ENCODE peak calls at places on chromosomes 12 and 14, in four cellular contexts. One of them, this sample, is unnamed.

GRCh38 chr12:124927325-124928094 is 13.1 kb upstream of the UBC start:
- DNase-seq in GM23248: peak; percentile 89
- DNase-seq in A549: peak; percentile 95
- DNase-seq in stomach: peak; percentile 95
- DNase-seq in this sample: peak; percentile 95

GRCh38 chr14:75831971-75832370 is 149.8 kb downstream of the TGFB3 start:
- DNase-seq in GM23248: peak; percentile 71
- DNase-seq in A549: peak; percentile 31
- DNase-seq in stomach: peak; percentile 69
- DNase-seq in this sample: peak; percentile 44

GRCh38 chr12:19971396-19971802 is 396.9 kb upstream of the PDE3A start:
- DNase-seq in GM23248: peak; percentile 17
- DNase-seq in A549: peak; percentile 91
- DNase-seq in stomach: no peak
- DNase-seq in this sample: no peak

GRCh38 chr12:96831346-96831745 is 75.7 kb upstream of the NEDD1 start:
- DNase-seq in GM23248: no peak
- DNase-seq in A549: no peak
- DNase-seq in stomach: no peak
- DNase-seq in this sample: no peak

GRCh38 chr12:47986266-47986610 is 18.0 kb downstream of the COL2A1 start:
- DNase-seq in GM23248: no peak
- DNase-seq in A549: no peak
- DNase-seq in stomach: no peak
- DNase-seq in this sample: no peak

GRCh38 chr12:24851341-24851740 is 97.6 kb downstream of the BCAT1 start:
- DNase-seq in GM23248: no peak
- DNase-seq in A549: no peak
- DNase-seq in stomach: no peak
- DNase-seq in this sample: no peak

GRCh38 chr14:71692496-71692895 is 239.7 kb upstream of the RGS6 start:
- DNase-seq in GM23248: peak; percentile 50
- DNase-seq in A549: no peak
- DNase-seq in stomach: no peak
- DNase-seq in this sample: no peak

GRCh38 chr12:91210577-91210976 is 28.0 kb upstream of the DCN start:
- DNase-seq in GM23248: no peak
- DNase-seq in A549: no peak
- DNase-seq in stomach: no peak
- DNase-seq in this sample: no peak

GRCh38 chr14:69652942-69653680 is 41.7 kb downstream of the SUSD6 start:
- DNase-seq in GM23248: peak; percentile 32
- DNase-seq in A549: no peak
- DNase-seq in stomach: peak; percentile 37
- DNase-seq in this sample: peak; percentile 51

GRCh38 chr14:90159688-90160087 is 96.7 kb upstream of the PSMC1 start:
- DNase-seq in GM23248: no peak
- DNase-seq in A549: no peak
- DNase-seq in stomach: no peak
- DNase-seq in this sample: no peak

GRCh38 chr14:78535041-78535440 is 364.9 kb downstream of the NRXN3 start:
- DNase-seq in GM23248: no peak
- DNase-seq in A549: no peak
- DNase-seq in stomach: no peak
- DNase-seq in this sample: no peak

GRCh38 chr14:73719791-73720190 is 5.6 kb upstream of the PNMA1 start:
- DNase-seq in GM23248: no peak
- DNase-seq in A549: no peak
- DNase-seq in stomach: no peak
- DNase-seq in this sample: no peak

GRCh38 chr14:73720636-73721035 is 6.5 kb upstream of the PNMA1 start:
- DNase-seq in GM23248: no peak
- DNase-seq in A549: no peak
- DNase-seq in stomach: no peak
- DNase-seq in this sample: no peak

GRCh38 chr14:73718742-73719251 is 4.6 kb upstream of the PNMA1 start:
- DNase-seq in GM23248: no peak
- DNase-seq in A549: no peak
- DNase-seq in stomach: no peak
- DNase-seq in this sample: no peak

GRCh38 chr14:73717998-73718741 is 4.0 kb upstream of the PNMA1 start:
- DNase-seq in GM23248: no peak
- DNase-seq in A549: no peak
- DNase-seq in stomach: no peak
- DNase-seq in this sample: no peak

GRCh38 chr14:73719361-73719760 is 5.2 kb upstream of the PNMA1 start:
- DNase-seq in GM23248: no peak
- DNase-seq in A549: no peak
- DNase-seq in stomach: no peak
- DNase-seq in this sample: no peak
- H3K4me3 ChIP-seq in GM23248: no peak overlapping the region
- H3K4me3 ChIP-seq in A549: no peak overlapping the region
- H3K4me3 ChIP-seq in stomach: no peak overlapping the region
- H3K4me3 ChIP-seq in this sample: no peak overlapping the region

DNA sequence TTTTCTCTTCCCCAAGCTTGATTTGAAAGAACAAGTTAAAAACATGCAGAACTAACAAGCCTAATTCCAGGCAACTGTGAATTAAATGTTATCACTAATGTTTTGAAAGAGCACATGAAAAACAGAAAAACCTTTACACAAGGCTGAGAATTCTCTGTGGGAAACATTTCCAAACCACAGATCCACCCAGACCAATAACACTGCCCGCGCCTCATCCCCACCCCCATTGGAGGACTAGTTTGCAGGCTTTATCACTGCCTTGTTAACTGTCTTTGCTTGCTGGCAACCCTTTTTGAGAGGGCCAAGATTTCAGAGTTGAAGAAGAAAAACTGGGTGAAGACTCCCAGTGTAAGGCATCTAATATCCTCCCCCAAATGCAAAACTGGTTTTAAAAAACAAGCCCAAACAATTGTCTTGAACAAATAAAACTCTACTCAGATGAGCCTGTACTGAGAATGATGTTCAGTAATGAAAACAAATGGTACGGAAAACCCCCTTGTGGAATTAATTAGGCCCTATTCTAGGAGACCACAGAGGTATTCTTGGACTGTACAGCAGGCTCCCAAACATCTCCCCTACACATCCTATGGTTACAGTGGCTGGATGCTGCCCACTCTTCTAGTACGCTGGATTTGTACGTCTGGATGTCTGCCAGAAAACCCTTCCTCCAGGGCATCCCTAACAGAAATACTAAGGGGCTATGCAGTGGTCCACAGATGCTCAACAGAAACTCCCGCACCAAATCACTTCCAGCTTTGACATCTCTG is 5.8 kb downstream of the MAX start:
- DNase-seq in GM23248: peak; percentile 24
- DNase-seq in A549: no peak
- DNase-seq in stomach: peak; percentile 35
- DNase-seq in this sample: no peak
- H3K4me3 ChIP-seq in GM23248: no peak overlapping the region
- H3K4me3 ChIP-seq in A549: no peak overlapping the region
- H3K4me3 ChIP-seq in stomach: no peak overlapping the region
- H3K4me3 ChIP-seq in this sample: no peak overlapping the region

GRCh38 chr14:57533214-57533613 is 39.6 kb upstream of the CCDC198 start:
- DNase-seq in GM23248: peak; percentile 38
- DNase-seq in A549: peak; percentile 36
- DNase-seq in stomach: no peak
- DNase-seq in this sample: peak; percentile 2
- H3K4me3 ChIP-seq in GM23248: no peak overlapping the region
- H3K4me3 ChIP-seq in A549: no peak overlapping the region
- H3K4me3 ChIP-seq in stomach: no peak overlapping the region
- H3K4me3 ChIP-seq in this sample: no peak overlapping the region

GRCh38 chr12:69331482-69331845 is 16.7 kb upstream of the LYZ start:
- DNase-seq in GM23248: peak; percentile 11
- DNase-seq in A549: no peak
- DNase-seq in stomach: no peak
- DNase-seq in this sample: peak; percentile 29
- H3K4me3 ChIP-seq in GM23248: peak overlapping the region; percentile 62
- H3K4me3 ChIP-seq in A549: no peak overlapping the region
- H3K4me3 ChIP-seq in stomach: peak overlapping the region; percentile 50
- H3K4me3 ChIP-seq in this sample: peak overlapping the region; percentile 2

GRCh38 chr12:104285740-104286537 is 17.6 kb upstream of the EID3 start:
- DNase-seq in GM23248: no peak
- DNase-seq in A549: no peak
- DNase-seq in stomach: peak; percentile 60
- DNase-seq in this sample: peak; percentile 67
- H3K4me3 ChIP-seq in GM23248: peak overlapping the region; percentile 96
- H3K4me3 ChIP-seq in A549: peak overlapping the region; percentile 68
- H3K4me3 ChIP-seq in stomach: peak overlapping the region; percentile 58
- H3K4me3 ChIP-seq in this sample: no peak overlapping the region

DNA sequence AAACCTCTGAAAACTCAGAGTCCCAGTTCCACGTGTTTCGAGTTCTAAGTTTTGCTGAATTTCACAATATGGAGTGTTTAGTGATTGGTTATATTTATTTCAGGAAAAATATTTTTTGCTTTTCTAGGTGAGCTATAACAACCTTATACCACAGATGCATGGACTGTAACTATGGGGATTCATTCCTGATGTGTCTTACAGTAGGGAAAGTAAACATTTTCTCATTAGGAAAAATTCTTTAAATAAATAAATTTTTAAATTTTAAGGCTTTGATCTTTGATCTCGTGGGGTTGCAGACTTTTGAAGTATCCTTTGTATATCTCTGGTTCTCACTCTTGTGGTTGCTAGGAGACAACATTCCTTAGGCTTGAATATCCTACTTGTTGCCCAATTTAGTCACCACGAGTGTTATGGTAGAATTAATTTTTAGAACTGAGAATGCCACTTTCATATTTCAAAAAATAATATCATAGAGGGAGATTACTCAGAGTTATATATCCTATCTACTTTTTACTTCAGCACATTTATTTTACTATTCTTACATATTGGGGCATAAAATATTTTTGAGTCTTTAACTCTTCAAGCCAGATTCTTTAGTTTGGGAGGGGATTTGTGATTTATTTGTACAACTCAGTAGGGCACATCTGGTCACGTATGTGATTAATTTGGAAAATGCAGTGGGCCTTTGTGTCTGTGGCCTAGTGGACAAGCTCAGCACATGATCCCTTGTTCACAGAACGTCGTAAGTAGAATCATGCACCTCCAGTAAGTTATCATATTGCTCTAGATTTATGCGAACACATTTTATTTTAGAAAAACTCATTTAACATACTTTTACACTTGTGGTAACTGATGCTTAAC is 224.0 kb downstream of the TTC6 start:
- DNase-seq in GM23248: peak; percentile 81
- DNase-seq in A549: peak; percentile 16
- DNase-seq in stomach: no peak
- DNase-seq in this sample: no peak
- H3K4me3 ChIP-seq in GM23248: no peak overlapping the region
- H3K4me3 ChIP-seq in A549: no peak overlapping the region
- H3K4me3 ChIP-seq in stomach: no peak overlapping the region
- H3K4me3 ChIP-seq in this sample: no peak overlapping the region

GRCh38 chr12:112406519-112407488 is 2.6 kb downstream of the RPL6 start:
- DNase-seq in GM23248: no peak
- DNase-seq in A549: no peak
- DNase-seq in stomach: no peak
- DNase-seq in this sample: no peak
- H3K4me3 ChIP-seq in GM23248: peak overlapping the region; percentile 100
- H3K4me3 ChIP-seq in A549: peak overlapping the region; percentile 66
- H3K4me3 ChIP-seq in stomach: no peak overlapping the region
- H3K4me3 ChIP-seq in this sample: no peak overlapping the region

GRCh38 chr12:27551172-27551840 is 27.3 kb downstream of the PPFIBP1 start:
- DNase-seq in GM23248: peak; percentile 60
- DNase-seq in A549: no peak
- DNase-seq in stomach: no peak
- DNase-seq in this sample: no peak
- H3K4me3 ChIP-seq in GM23248: peak overlapping the region; percentile 36
- H3K4me3 ChIP-seq in A549: no peak overlapping the region
- H3K4me3 ChIP-seq in stomach: no peak overlapping the region
- H3K4me3 ChIP-seq in this sample: no peak overlapping the region

DNA sequence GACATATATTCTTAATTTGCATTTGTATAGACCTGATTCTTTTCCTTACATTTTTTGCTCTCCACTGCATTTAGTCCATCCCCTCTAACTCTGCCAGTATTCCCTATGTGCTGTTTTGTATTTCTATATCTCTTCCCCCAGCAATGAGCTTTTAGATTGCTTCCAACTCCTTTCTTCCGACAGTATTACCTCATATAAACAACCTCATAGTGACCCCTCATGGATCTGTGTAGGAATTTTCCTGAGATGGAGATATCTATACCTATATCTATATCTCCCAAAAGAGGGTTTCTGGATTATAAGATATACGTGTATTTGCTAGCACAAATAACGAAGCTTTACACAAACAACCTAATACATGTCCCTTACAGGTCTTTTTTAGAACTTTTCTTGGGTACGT is 161.9 kb downstream of the CRADD start:
- DNase-seq in GM23248: no peak
- DNase-seq in A549: no peak
- DNase-seq in stomach: no peak
- DNase-seq in this sample: no peak
- H3K4me3 ChIP-seq in GM23248: no peak overlapping the region
- H3K4me3 ChIP-seq in A549: no peak overlapping the region
- H3K4me3 ChIP-seq in stomach: no peak overlapping the region
- H3K4me3 ChIP-seq in this sample: no peak overlapping the region

This sample was measured in mucosa of descending colon.